ENCODE peak calls at places on chromosome 20, in six cellular contexts. J is activated B cell treated with CpG ODN at 0.5 μM for 24 hours, T is GM06990, I is spleen, U is bronchial epithelial cell, V is ascending aorta. G is an unnamed sample.
A peak's percentile ranks its signal among the peaks of the same experiment; 100 is the strongest.

GRCh38 chr20:63108247-63108646 is 101.5 kb upstream of the BHLHE23 start:
- DNase-seq in V (no peak), I (peak; percentile 51), T (no peak), J (no peak), U (no peak), G (no peak)

GRCh38 chr20:61510778-61511330 is 258.8 kb downstream of the CDH4 start:
- DNase-seq in J (no peak), I (no peak), V (no peak), U (no peak), T (no peak), G (no peak)

GRCh38 chr20:37453288-37453687 is 67.8 kb upstream of the NNAT start:
- DNase-seq in J (no peak), I (no peak), T (no peak), V (no peak), U (no peak), G (no peak)

GRCh38 chr20:54028276-54029011 is 42.0 kb downstream of the BCAS1 start:
- DNase-seq in T (no peak), V (no peak), I (no peak), J (no peak), U (no peak), G (no peak)

GRCh38 chr20:36815454-36816091 is 42.0 kb upstream of the DSN1 start:
- DNase-seq in J (no peak), V (no peak), I (no peak), T (no peak), U (no peak), G (no peak)

GRCh38 chr20:5885866-5886265 is 64.5 kb downstream of the TRMT6 start:
- DNase-seq in T (no peak), I (no peak), U (no peak), V (no peak), J (no peak), G (no peak)

GRCh38 chr20:8740265-8740664 is 328.6 kb upstream of the PLCB4 start:
- DNase-seq in T (no peak), U (no peak), I (no peak), J (no peak), V (no peak), G (no peak)

GRCh38 chr20:37327748-37328147 is 18.2 kb upstream of the SRC start:
- DNase-seq in J (no peak), I (peak; percentile 47), U (no peak), T (no peak), V (peak; percentile 96), G (no peak)

GRCh38 chr20:1182136-1182535 is 2.6 kb downstream of the TMEM74B start:
- DNase-seq in T (no peak), J (no peak), U (no peak), I (no peak), V (no peak), G (no peak)

GRCh38 chr20:4017051-4017702 is 1.8 kb upstream of the RNF24 start:
- DNase-seq in J (no peak), U (no peak), V (no peak), T (no peak), I (no peak), G (no peak)

GRCh38 chr20:62350098-62350628 is 16.9 kb downstream of the LAMA5 start:
- DNase-seq in V (no peak), I (no peak), T (no peak), J (no peak), U (peak; percentile 94), G (no peak)

GRCh38 chr20:25461766-25462165 is 54.3 kb downstream of the GINS1 start:
- DNase-seq in I (peak; percentile 44), U (no peak), V (no peak), J (no peak), T (no peak), G (no peak)

GRCh38 chr20:35190556-35190955 is 18.7 kb downstream of the PROCR start:
- DNase-seq in T (no peak), V (no peak), I (no peak), J (no peak), U (no peak), G (no peak)

GRCh38 chr20:12827796-12828406 is 180.9 kb upstream of the SPTLC3 start:
- DNase-seq in J (no peak), V (no peak), T (no peak), I (no peak), U (no peak), G (no peak)

GRCh38 chr20:62660768-62661167 is 18.5 kb downstream of the SLCO4A1 start:
- DNase-seq in I (no peak), V (no peak), T (no peak), U (no peak), J (no peak), G (no peak)

GRCh38 chr20:61569836-61570235 is 317.8 kb downstream of the CDH4 start:
- DNase-seq in U (no peak), I (peak; percentile 27), V (no peak), T (no peak), J (no peak), G (no peak)

GRCh38 chr20:47361268-47361665 is 4.8 kb upstream of the ZMYND8 start:
- DNase-seq in U (no peak), V (no peak), T (no peak), I (peak; percentile 34), J (no peak), G (no peak)

GRCh38 chr20:20824924-20825584 is 112.6 kb upstream of the RALGAPA2 start:
- DNase-seq in T (peak; percentile 43), V (no peak), J (peak; percentile 20), I (peak; percentile 86), U (peak; percentile 29), G (no peak)

GRCh38 chr20:62051901-62052255 is 13.8 kb downstream of the TAF4 start:
- DNase-seq in I (peak; percentile 56), J (no peak), U (no peak), T (no peak), V (no peak), G (no peak)

GRCh38 chr20:51379601-51380341 is 162.7 kb downstream of the NFATC2 start:
- DNase-seq in V (no peak), J (no peak), U (no peak), I (peak; percentile 61), T (no peak), G (no peak)

GRCh38 chr20:58701431-58702160 is 9.0 kb downstream of the NPEPL1 start:
- DNase-seq in I (peak; percentile 58), V (no peak), J (peak; percentile 9), U (no peak), T (no peak), G (no peak)

GRCh38 chr20:49727894-49728885 is 14.5 kb upstream of the B4GALT5 start:
- DNase-seq in J (no peak), V (no peak), I (no peak), U (no peak), T (no peak), G (no peak)

GRCh38 chr20:49725694-49726093 is 12.0 kb upstream of the B4GALT5 start:
- DNase-seq in V (no peak), U (no peak), I (no peak), J (no peak), T (no peak), G (no peak)

GRCh38 chr20:49727473-49727872 is 13.8 kb upstream of the B4GALT5 start:
- DNase-seq in J (no peak), T (no peak), I (no peak), V (no peak), U (no peak), G (no peak)

GRCh38 chr20:49729780-49730179 is 16.1 kb upstream of the B4GALT5 start:
- DNase-seq in I (no peak), V (no peak), T (no peak), J (no peak), U (no peak), G (no peak)

DNA sequence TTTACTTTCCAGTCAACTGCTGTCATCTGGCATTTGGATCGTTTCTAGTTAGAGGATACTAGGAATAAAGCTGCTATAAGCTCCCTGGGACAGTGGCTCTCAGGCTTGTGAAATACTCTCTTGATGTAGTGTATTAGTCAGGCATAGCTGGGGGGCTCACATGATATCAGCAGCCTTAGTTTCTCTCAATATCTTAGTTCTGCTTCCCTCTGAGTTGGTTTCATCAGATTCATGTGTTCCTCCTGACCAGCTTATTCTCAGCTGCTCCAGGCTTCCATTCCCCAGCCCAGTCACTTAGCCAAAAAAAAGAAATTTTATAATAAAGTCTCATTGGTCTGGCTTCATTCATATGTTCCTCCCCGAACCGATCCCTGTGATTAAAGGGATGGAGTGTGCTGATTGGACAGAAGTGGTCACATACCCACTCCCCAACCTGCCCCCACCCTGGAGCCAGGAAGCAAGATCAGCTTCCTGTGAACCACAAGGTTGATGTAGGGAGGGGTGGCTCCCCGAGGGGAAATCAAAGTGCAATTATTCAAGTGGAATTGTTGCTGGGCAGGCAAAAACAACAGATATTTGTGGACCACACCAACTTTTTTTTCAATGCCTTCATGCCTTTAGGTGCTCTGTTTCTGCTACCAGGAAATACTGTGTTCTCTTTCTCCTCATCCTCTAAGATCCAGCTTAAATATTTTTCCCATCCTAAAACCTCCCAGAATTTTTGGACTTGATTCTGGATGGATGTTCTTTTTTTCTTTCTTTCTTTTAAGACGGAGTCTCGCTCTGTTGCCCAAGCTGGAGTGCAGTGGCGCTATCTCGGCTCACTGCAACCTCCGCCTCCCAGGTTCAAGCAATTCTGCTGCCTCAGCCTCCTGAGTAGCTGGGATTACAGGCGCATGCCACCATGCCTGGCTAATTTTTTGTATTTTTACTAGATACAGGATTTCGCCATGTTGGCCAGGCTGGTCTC is 11.2 kb upstream of the B4GALT5 start:
- DNase-seq in U (no peak), J (no peak), V (no peak), T (no peak), I (peak; percentile 81), G (no peak)
- TF ChIP-seq CTCF in U (no peak), J (no peak), V (no peak), T (no peak), I (no peak), G (no peak)

GRCh38 chr20:45328451-45328850 is 19.8 kb downstream of the SDC4 start:
- DNase-seq in U (no peak), V (no peak), J (no peak), I (no peak), T (no peak), G (no peak)

GRCh38 chr20:45325367-45325766 is 17.3 kb upstream of the MATN4 start:
- DNase-seq in I (no peak), T (no peak), J (no peak), V (no peak), U (no peak), G (no peak)

GRCh38 chr20:45323731-45324130 is 15.6 kb upstream of the MATN4 start:
- DNase-seq in V (no peak), I (no peak), T (no peak), U (peak; percentile 74), J (no peak), G (no peak)

GRCh38 chr20:45330476-45330875 is 17.7 kb downstream of the SDC4 start:
- DNase-seq in T (no peak), U (no peak), V (no peak), J (no peak), I (no peak), G (no peak)

GRCh38 chr20:45329497-45330319 is 18.5 kb downstream of the SDC4 start:
- DNase-seq in T (no peak), V (no peak), U (no peak), I (no peak), J (no peak), G (no peak)
- TF ChIP-seq CTCF in T (no peak), V (no peak), U (peak; percentile 2), I (no peak), J (no peak), G (no peak)

GRCh38 chr20:50216543-50217206 is 26.0 kb downstream of the CEBPB start:
- DNase-seq in T (no peak), V (no peak), J (no peak), U (no peak), I (no peak), G (no peak)
- TF ChIP-seq CTCF in T (no peak), V (no peak), J (no peak), U (no peak), I (no peak), G (no peak)

GRCh38 chr20:22182148-22182547 is 402.2 kb downstream of the FOXA2 start:
- DNase-seq in J (no peak), V (no peak), T (no peak), I (no peak), U (no peak), G (no peak)

GRCh38 chr20:22180244-22180643 is 404.1 kb downstream of the FOXA2 start:
- DNase-seq in V (no peak), U (no peak), T (no peak), I (no peak), J (no peak), G (no peak)
- TF ChIP-seq CTCF in V (no peak), U (peak; percentile 17), T (peak; percentile 33), I (no peak), J (no peak), G (peak; percentile 61)